ENCODE peak calls at places on chromosomes 1 and 21, in ten cellular contexts. Y is BJ, P is heart left ventricle, T is AG09309, A is Caco-2, Q is A549, L is gastrocnemius medialis, J is lower lobe of right lung, E is astrocyte, B is right lobe of liver. V is an unnamed sample.
A peak's percentile ranks its signal among the peaks of the same experiment; 100 is the strongest.

GRCh38 chr21:15064576-15065380 is at the start of gene NRIP1:
- DNase-seq in P (peak; percentile 94), Q (peak; percentile 85), J (peak; percentile 94), E (peak; percentile 85), L (peak; percentile 86), Y (peak; percentile 50), T (peak; percentile 56), B (peak; percentile 95), A (peak; percentile 88), V (peak; percentile 50)

GRCh38 chr1:30087465-30087864 is 635.9 kb downstream of the MATN1 start:
- DNase-seq in Y (no peak), L (no peak), A (no peak), Q (peak; percentile 21), T (no peak), P (no peak), J (no peak), B (no peak), E (no peak), V (no peak)

GRCh38 chr1:12148160-12148957 is 18.4 kb upstream of the TNFRSF1B start:
- DNase-seq in P (no peak), J (no peak), T (no peak), Q (no peak), B (peak; percentile 89), E (peak; percentile 20), A (peak; percentile 86), L (no peak), Y (no peak), V (no peak)

GRCh38 chr1:24984800-24985552 is 54.9 kb upstream of the RUNX3 start:
- DNase-seq in Q (no peak), E (no peak), A (no peak), T (no peak), B (no peak), Y (no peak), L (no peak), P (no peak), J (no peak), V (no peak)

GRCh38 chr21:42258150-42258884 is 39.4 kb downstream of the ABCG1 start:
- DNase-seq in Y (no peak), E (no peak), B (peak; percentile 72), Q (peak; percentile 38), A (peak; percentile 50), L (no peak), J (peak; percentile 84), T (no peak), P (peak; percentile 76), V (no peak)

GRCh38 chr1:6502000-6502891 is 10.8 kb upstream of the PLEKHG5 start:
- DNase-seq in T (no peak), E (no peak), P (peak; percentile 87), L (peak; percentile 39), J (no peak), A (no peak), Y (no peak), B (peak; percentile 65), Q (no peak), V (no peak)

GRCh38 chr21:41671212-41671762 is 95.6 kb downstream of the RIPK4 start:
- DNase-seq in L (no peak), A (no peak), Y (no peak), P (no peak), T (no peak), B (no peak), E (no peak), J (no peak), Q (no peak), V (no peak)

GRCh38 chr1:201882665-201883132 is 6.0 kb upstream of the SHISA4 start:
- DNase-seq in T (peak; percentile 48), L (peak; percentile 77), Y (peak; percentile 44), Q (peak; percentile 44), P (peak; percentile 17), B (no peak), A (peak; percentile 3), E (peak; percentile 83), J (no peak), V (no peak)

GRCh38 chr21:14414932-14415508 is 32.1 kb upstream of the HSPA13 start:
- DNase-seq in E (no peak), J (no peak), L (no peak), T (no peak), P (no peak), A (no peak), Y (no peak), B (no peak), Q (no peak), V (no peak)

GRCh38 chr1:21966247-21967000 is 10.4 kb upstream of the CELA3B start:
- DNase-seq in Y (peak; percentile 74), B (no peak), T (peak; percentile 49), E (peak; percentile 46), L (no peak), P (no peak), J (no peak), A (no peak), Q (peak; percentile 11), V (no peak)

GRCh38 chr1:198687429-198687828 is 48.6 kb downstream of the PTPRC start:
- DNase-seq in P (no peak), J (no peak), Y (no peak), T (no peak), Q (no peak), L (no peak), A (no peak), E (no peak), B (no peak), V (no peak)

GRCh38 chr1:57300186-57300585 is 123.7 kb downstream of the DAB1 start:
- DNase-seq in E (no peak), J (no peak), Q (no peak), T (no peak), Y (no peak), P (no peak), A (no peak), L (no peak), B (no peak), V (no peak)

GRCh38 chr1:92937731-92938130 is 23.5 kb downstream of the DIPK1A start:
- DNase-seq in A (no peak), Y (no peak), J (no peak), B (no peak), L (no peak), E (no peak), Q (no peak), P (no peak), T (no peak), V (no peak)

GRCh38 chr1:160795951-160796383 is at the start of gene LY9:
- DNase-seq in B (no peak), Q (no peak), E (no peak), Y (no peak), T (no peak), J (no peak), A (no peak), P (no peak), L (no peak), V (no peak)

GRCh38 chr1:229556551-229556950 is 2.0 kb downstream of the ABCB10 start:
- DNase-seq in B (no peak), T (no peak), Q (no peak), J (no peak), P (no peak), L (no peak), E (no peak), A (no peak), Y (no peak), V (no peak)

GRCh38 chr1:5836776-5837440 is 155.3 kb downstream of the NPHP4 start:
- DNase-seq in E (no peak), J (no peak), B (no peak), A (no peak), Y (no peak), T (no peak), Q (no peak), P (no peak), L (no peak), V (no peak)

GRCh38 chr1:96130432-96130831 is 591.2 kb upstream of the PTBP2 start:
- DNase-seq in L (no peak), Q (no peak), T (no peak), A (no peak), B (no peak), Y (no peak), E (no peak), P (no peak), J (no peak), V (no peak)

DNA sequence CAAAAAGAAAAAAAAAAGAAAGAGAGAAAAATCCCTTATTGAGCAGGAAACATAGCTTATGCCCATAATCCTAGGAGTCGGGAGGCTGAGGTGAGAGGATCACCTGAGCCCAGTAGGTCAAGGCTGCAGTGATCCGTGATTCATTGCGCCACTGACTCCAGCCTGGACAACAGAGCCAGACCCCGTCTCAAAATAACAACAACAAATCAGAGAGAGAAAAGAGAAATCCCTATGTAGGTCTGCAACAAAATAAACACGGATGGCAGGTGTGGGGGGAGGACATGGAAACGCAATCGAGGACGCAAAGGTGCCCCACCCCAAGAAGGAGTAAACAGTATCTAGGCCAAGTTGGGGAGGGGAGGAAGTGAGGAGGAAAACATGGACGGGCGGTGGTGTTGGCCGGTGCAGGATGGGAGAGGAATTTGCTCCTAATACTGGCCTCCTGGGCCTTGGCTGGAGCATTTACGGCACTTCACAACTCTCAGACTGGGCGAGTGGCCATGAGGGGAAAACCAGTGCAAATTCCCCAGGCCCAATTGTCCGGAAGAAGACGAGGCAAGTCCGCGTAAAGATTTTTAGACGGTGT is 612 bp upstream of the CHTOP start:
- DNase-seq in Y (no peak), E (no peak), B (no peak), L (no peak), J (peak; percentile 67), A (no peak), P (no peak), T (no peak), Q (peak; percentile 62), V (no peak)
- H3K4me3 ChIP-seq in Y (peak overlapping the region; percentile 10), E (peak overlapping the region; percentile 93), B (peak overlapping the region; percentile 67), L (peak overlapping the region; percentile 90), J (peak overlapping the region; percentile 60), A (no peak overlapping the region), P (peak overlapping the region; percentile 94), T (peak overlapping the region; percentile 89), Q (peak overlapping the region; percentile 90), V (peak overlapping the region; percentile 99)

GRCh38 chr1:75908717-75909152 is 23.5 kb downstream of the ASB17 start:
- DNase-seq in T (peak; percentile 8), L (no peak), Q (peak; percentile 53), P (no peak), B (no peak), J (no peak), E (peak; percentile 16), A (peak; percentile 42), Y (no peak), V (no peak)
- TF ChIP-seq CTCF in T (peak; percentile 57), L (no peak), Q (peak; percentile 66), P (no peak), B (peak; percentile 23), J (no peak), E (peak; percentile 69), A (peak; percentile 46), Y (peak; percentile 60), V (no peak)

GRCh38 chr1:226874579-226875425 is 4.4 kb downstream of the PSEN2 start:
- DNase-seq in Y (no peak), Q (no peak), B (no peak), P (no peak), T (no peak), A (no peak), L (no peak), J (peak; percentile 24), E (no peak), V (no peak)
- H3K4me3 ChIP-seq in Y (no peak overlapping the region), Q (no peak overlapping the region), B (no peak overlapping the region), P (no peak overlapping the region), T (no peak overlapping the region), A (no peak overlapping the region), L (no peak overlapping the region), J (no peak overlapping the region), E (no peak overlapping the region), V (no peak overlapping the region)

DNA sequence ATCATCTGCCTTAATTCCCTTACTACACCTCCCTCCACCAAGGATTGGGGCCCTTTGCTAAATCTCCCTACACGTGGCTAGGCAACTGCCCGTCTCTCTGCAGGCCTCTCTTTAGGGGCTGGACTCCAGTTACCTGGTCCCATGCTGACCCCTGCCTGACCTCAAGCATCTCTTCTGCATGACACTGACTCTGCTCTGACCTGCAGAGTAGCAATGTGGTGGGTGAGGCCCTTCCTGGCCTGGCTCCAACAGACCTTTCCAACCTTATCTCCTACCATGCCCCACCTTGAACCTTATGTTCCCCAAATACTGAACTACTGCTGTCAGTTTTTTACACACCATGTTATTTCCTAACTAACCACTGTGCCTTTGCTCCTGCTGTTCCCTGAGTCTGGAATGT is 45.9 kb upstream of the EPS15 start:
- DNase-seq in Y (no peak), L (no peak), A (no peak), B (no peak), P (no peak), Q (no peak), E (no peak), T (no peak), J (no peak), V (no peak)
- TF ChIP-seq CTCF in Y (no peak), L (no peak), A (no peak), B (no peak), P (no peak), Q (no peak), E (no peak), T (no peak), J (no peak), V (no peak)